ENCODE peak calls at places on chromosomes 3 and 15, in six cellular contexts. One of them, this sample, is unnamed.

GRCh38 chr3:162489853-162490252 is 993.2 kb downstream of the OTOL1 start:
- DNase-seq in sigmoid colon: no peak
- DNase-seq in A549: no peak
- DNase-seq in ovary: no peak
- DNase-seq in upper lobe of left lung: no peak
- DNase-seq in stomach: no peak
- DNase-seq in this sample: no peak

GRCh38 chr15:85124173-85124572 is 142.5 kb downstream of the PDE8A start:
- DNase-seq in upper lobe of left lung: no peak
- DNase-seq in stomach: no peak
- DNase-seq in sigmoid colon: no peak
- DNase-seq in A549: no peak
- DNase-seq in ovary: no peak
- DNase-seq in this sample: peak

GRCh38 chr3:57956119-57956832 is 51.9 kb upstream of the FLNB start:
- DNase-seq in upper lobe of left lung: no peak
- DNase-seq in ovary: no peak
- DNase-seq in stomach: no peak
- DNase-seq in A549: peak
- DNase-seq in sigmoid colon: no peak
- DNase-seq in this sample: no peak

GRCh38 chr3:10137178-10137577 is 4.4 kb upstream of the VHL start:
- DNase-seq in ovary: no peak
- DNase-seq in upper lobe of left lung: no peak
- DNase-seq in A549: no peak
- DNase-seq in stomach: no peak
- DNase-seq in sigmoid colon: no peak
- DNase-seq in this sample: no peak

GRCh38 chr3:189981668-189982067 is 139.0 kb downstream of the P3H2 start:
- DNase-seq in stomach: no peak
- DNase-seq in ovary: no peak
- DNase-seq in upper lobe of left lung: no peak
- DNase-seq in sigmoid colon: peak
- DNase-seq in A549: peak
- DNase-seq in this sample: no peak

GRCh38 chr3:119585867-119586570 is 6.7 kb downstream of the ADPRH start:
- DNase-seq in sigmoid colon: no peak
- DNase-seq in A549: no peak
- DNase-seq in ovary: no peak
- DNase-seq in stomach: no peak
- DNase-seq in upper lobe of left lung: no peak
- DNase-seq in this sample: no peak

GRCh38 chr3:196202516-196202970 is 8.7 kb downstream of the ZDHHC19 start:
- DNase-seq in upper lobe of left lung: peak
- DNase-seq in stomach: no peak
- DNase-seq in sigmoid colon: peak
- DNase-seq in ovary: peak
- DNase-seq in A549: no peak
- DNase-seq in this sample: no peak

GRCh38 chr3:36381311-36381956 is 1.1 kb downstream of the STAC start:
- DNase-seq in ovary: no peak
- DNase-seq in stomach: no peak
- DNase-seq in A549: no peak
- DNase-seq in upper lobe of left lung: no peak
- DNase-seq in sigmoid colon: no peak
- DNase-seq in this sample: peak

GRCh38 chr3:9153763-9154601 is 95.5 kb downstream of the SRGAP3 start:
- DNase-seq in A549: no peak
- DNase-seq in upper lobe of left lung: no peak
- DNase-seq in ovary: no peak
- DNase-seq in stomach: no peak
- DNase-seq in sigmoid colon: peak
- DNase-seq in this sample: no peak

GRCh38 chr3:184345678-184346144 is 8.3 kb downstream of the FAM131A start:
- DNase-seq in upper lobe of left lung: peak
- DNase-seq in sigmoid colon: no peak
- DNase-seq in ovary: no peak
- DNase-seq in stomach: peak
- DNase-seq in A549: peak
- DNase-seq in this sample: no peak

GRCh38 chr15:72231847-72232461 is 964 bp upstream of the PKM start:
- DNase-seq in A549: peak
- DNase-seq in sigmoid colon: no peak
- DNase-seq in stomach: peak
- DNase-seq in ovary: no peak
- DNase-seq in upper lobe of left lung: peak
- DNase-seq in this sample: no peak

GRCh38 chr3:71912839-71913495 is 128.0 kb upstream of the PROK2 start:
- DNase-seq in upper lobe of left lung: no peak
- DNase-seq in stomach: no peak
- DNase-seq in sigmoid colon: no peak
- DNase-seq in A549: no peak
- DNase-seq in ovary: no peak
- DNase-seq in this sample: no peak
- TF ChIP-seq EP300 in upper lobe of left lung: no peak
- TF ChIP-seq EP300 in stomach: no peak
- TF ChIP-seq EP300 in sigmoid colon: no peak
- TF ChIP-seq EP300 in A549: no peak
- TF ChIP-seq EP300 in ovary: no peak
- TF ChIP-seq EP300 in this sample: no peak

GRCh38 chr3:129429597-129429996 is 1.2 kb upstream of the EFCAB12 start:
- DNase-seq in stomach: no peak
- DNase-seq in sigmoid colon: no peak
- DNase-seq in ovary: no peak
- DNase-seq in A549: no peak
- DNase-seq in upper lobe of left lung: no peak
- DNase-seq in this sample: no peak

GRCh38 chr3:129433565-129433964 is 5.1 kb upstream of the EFCAB12 start:
- DNase-seq in sigmoid colon: no peak
- DNase-seq in upper lobe of left lung: no peak
- DNase-seq in A549: no peak
- DNase-seq in ovary: no peak
- DNase-seq in stomach: no peak
- DNase-seq in this sample: no peak

GRCh38 chr3:129434140-129434539 is 5.6 kb downstream of the MBD4 start:
- DNase-seq in stomach: no peak
- DNase-seq in upper lobe of left lung: no peak
- DNase-seq in A549: no peak
- DNase-seq in ovary: no peak
- DNase-seq in sigmoid colon: no peak
- DNase-seq in this sample: no peak

GRCh38 chr3:129432671-129433070 is 4.2 kb upstream of the EFCAB12 start:
- DNase-seq in upper lobe of left lung: no peak
- DNase-seq in stomach: no peak
- DNase-seq in A549: no peak
- DNase-seq in sigmoid colon: no peak
- DNase-seq in ovary: no peak
- DNase-seq in this sample: no peak

GRCh38 chr3:129432036-129432435 is 3.6 kb upstream of the EFCAB12 start:
- DNase-seq in upper lobe of left lung: no peak
- DNase-seq in ovary: no peak
- DNase-seq in A549: no peak
- DNase-seq in sigmoid colon: no peak
- DNase-seq in stomach: no peak
- DNase-seq in this sample: no peak
- H3K27ac ChIP-seq in upper lobe of left lung: no peak
- H3K27ac ChIP-seq in ovary: no peak
- H3K27ac ChIP-seq in A549: no peak
- H3K27ac ChIP-seq in sigmoid colon: no peak
- H3K27ac ChIP-seq in stomach: no peak
- H3K27ac ChIP-seq in this sample: no peak

GRCh38 chr15:101127503-101128076 is 124.3 kb downstream of the CHSY1 start:
- DNase-seq in upper lobe of left lung: peak
- DNase-seq in ovary: peak
- DNase-seq in stomach: peak
- DNase-seq in A549: no peak
- DNase-seq in sigmoid colon: peak
- DNase-seq in this sample: no peak

GRCh38 chr15:101128191-101128590 is 123.7 kb downstream of the CHSY1 start:
- DNase-seq in ovary: no peak
- DNase-seq in sigmoid colon: no peak
- DNase-seq in stomach: no peak
- DNase-seq in A549: no peak
- DNase-seq in upper lobe of left lung: no peak
- DNase-seq in this sample: no peak

GRCh38 chr15:101124731-101125558 is 126.9 kb downstream of the CHSY1 start:
- DNase-seq in stomach: no peak
- DNase-seq in sigmoid colon: no peak
- DNase-seq in A549: no peak
- DNase-seq in upper lobe of left lung: no peak
- DNase-seq in ovary: no peak
- DNase-seq in this sample: no peak

GRCh38 chr15:101128696-101129095 is 123.2 kb downstream of the CHSY1 start:
- DNase-seq in stomach: no peak
- DNase-seq in sigmoid colon: no peak
- DNase-seq in ovary: no peak
- DNase-seq in upper lobe of left lung: no peak
- DNase-seq in A549: no peak
- DNase-seq in this sample: no peak

DNA sequence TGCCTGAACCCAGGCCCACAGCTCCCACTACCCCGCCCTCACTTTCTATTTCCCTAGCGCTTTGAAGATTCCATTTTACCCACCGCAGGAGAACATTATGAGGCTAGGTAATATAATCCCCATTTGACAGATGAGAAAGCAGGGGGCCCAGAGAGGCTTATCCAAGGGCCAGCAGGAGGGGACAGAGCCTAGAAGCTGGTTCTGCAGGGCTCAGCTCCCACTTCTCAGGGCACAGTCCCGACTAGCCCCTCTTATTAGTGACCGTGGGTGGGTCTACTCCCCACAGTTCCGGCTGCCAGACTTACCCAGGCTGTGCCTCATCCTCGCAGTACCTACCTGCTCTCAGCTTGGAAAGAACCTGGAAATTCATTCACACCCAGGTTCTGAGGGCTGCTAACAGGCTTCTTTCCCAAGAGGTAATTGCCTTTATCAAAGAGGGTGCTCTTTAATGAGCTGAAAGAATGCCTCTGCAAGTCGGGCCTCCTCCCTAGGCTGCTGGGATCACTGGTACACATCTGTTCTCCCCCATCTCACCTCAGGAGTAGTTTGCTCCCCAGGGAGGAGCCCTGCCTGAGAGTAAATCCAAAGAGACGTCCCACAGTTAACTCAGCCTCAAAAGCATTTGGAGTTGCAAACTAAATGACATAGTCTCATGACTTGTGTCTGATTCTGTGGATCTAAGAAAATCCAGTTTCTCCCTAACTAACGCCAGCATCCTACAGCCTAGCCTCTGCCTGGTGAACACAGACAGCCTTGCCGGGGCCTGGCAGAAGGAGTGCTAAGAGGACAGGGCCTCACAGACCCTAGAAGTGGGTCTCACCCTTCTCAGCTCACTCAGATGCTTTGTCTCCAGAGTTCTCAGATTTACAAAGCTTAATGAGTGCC is 125.0 kb downstream of the CHSY1 start:
- DNase-seq in ovary: no peak
- DNase-seq in stomach: no peak
- DNase-seq in sigmoid colon: no peak
- DNase-seq in A549: no peak
- DNase-seq in upper lobe of left lung: no peak
- DNase-seq in this sample: no peak
- TF ChIP-seq EP300 in ovary: no peak
- TF ChIP-seq EP300 in stomach: no peak
- TF ChIP-seq EP300 in sigmoid colon: no peak
- TF ChIP-seq EP300 in A549: no peak
- TF ChIP-seq EP300 in upper lobe of left lung: no peak
- TF ChIP-seq EP300 in this sample: no peak

DNA sequence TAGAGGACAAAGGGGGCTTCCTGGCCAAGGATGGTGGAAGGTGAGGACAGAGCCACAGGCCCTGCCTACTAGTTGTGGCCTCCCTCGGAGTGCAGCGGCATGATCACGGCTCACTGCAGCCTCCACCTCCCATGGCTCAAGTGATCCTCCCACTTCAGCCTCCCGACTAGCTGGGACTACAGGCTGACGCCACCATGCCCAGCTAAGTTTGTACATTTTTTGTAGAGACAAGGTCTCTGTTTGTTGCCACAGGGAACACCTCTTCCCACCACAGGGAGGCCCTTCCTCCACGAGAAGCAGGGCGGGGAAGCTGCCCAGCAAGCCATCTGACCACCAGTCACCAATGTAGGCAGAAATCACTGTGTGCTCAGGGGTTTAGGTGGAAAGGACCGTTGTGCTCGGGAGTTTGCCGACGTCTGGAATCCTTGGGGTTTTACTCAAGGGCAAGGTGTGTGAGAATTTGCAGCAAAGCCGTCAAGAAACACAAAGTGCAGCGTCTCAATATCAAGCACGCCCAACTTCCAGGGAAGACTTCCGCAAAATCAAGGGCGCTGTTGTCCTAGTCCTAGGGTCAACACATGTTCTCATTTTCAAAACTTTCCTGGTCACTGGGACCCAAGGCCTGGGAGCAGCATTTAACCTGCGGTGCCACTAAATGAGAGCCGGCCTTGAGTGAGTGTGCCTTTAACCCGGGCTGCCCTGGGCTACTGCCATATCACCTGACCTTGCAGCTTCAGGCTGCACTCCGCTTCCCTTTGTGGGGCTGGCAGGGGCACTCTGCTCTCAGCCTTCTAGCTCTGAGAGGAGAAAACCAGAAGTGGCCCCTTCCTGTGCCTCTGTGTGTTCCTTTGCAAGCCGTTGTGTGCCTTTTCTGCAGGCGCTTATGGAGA is 65.7 kb downstream of the SLC12A8 start:
- DNase-seq in sigmoid colon: peak
- DNase-seq in upper lobe of left lung: no peak
- DNase-seq in stomach: no peak
- DNase-seq in A549: no peak
- DNase-seq in ovary: no peak
- DNase-seq in this sample: no peak
- H3K27ac ChIP-seq in sigmoid colon: peak
- H3K27ac ChIP-seq in upper lobe of left lung: peak
- H3K27ac ChIP-seq in stomach: peak
- H3K27ac ChIP-seq in A549: no peak
- H3K27ac ChIP-seq in ovary: no peak
- H3K27ac ChIP-seq in this sample: peak

DNA sequence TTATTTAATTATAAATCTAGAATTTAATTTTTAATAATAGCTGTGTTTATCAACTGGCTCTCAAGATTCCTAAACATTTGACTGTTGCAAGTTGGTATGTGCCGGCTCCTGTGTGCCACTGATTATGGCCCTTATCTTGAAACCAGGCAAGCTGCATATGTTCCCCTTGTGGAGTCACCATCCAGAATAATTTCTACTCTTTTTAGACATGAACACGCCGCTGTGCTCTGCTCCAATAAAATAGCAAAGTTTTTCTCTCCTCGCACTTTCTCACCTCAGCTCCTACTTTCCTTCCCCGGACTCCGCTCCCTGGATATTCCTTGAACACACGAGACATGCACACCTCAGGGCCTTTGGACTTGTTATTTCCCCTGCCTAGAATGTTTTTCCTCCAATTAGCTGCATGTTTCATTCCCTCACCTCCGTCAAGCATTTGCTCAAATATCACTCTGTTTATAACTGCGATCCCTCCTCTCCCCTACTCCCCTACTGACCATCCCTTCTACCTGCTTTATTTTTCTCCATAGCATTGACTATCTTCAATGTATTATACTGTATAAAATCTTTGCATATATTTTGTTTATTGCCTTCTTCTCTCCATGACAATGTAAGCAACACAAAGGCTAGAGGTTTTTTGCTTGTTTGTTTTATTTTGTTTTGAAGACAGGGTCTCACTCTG is 26.1 kb upstream of the ERICH6 start:
- DNase-seq in A549: no peak
- DNase-seq in ovary: no peak
- DNase-seq in upper lobe of left lung: no peak
- DNase-seq in stomach: no peak
- DNase-seq in sigmoid colon: no peak
- DNase-seq in this sample: no peak
- TF ChIP-seq EP300 in A549: no peak
- TF ChIP-seq EP300 in ovary: no peak
- TF ChIP-seq EP300 in upper lobe of left lung: no peak
- TF ChIP-seq EP300 in stomach: no peak
- TF ChIP-seq EP300 in sigmoid colon: no peak
- TF ChIP-seq EP300 in this sample: no peak

GRCh38 chr15:74428970-74429783 is 4.6 kb downstream of the SEMA7A start:
- DNase-seq in sigmoid colon: no peak
- DNase-seq in A549: no peak
- DNase-seq in stomach: no peak
- DNase-seq in upper lobe of left lung: no peak
- DNase-seq in ovary: no peak
- DNase-seq in this sample: no peak
- H3K27ac ChIP-seq in sigmoid colon: no peak
- H3K27ac ChIP-seq in A549: no peak
- H3K27ac ChIP-seq in stomach: no peak
- H3K27ac ChIP-seq in upper lobe of left lung: no peak
- H3K27ac ChIP-seq in ovary: no peak
- H3K27ac ChIP-seq in this sample: no peak

This sample was measured in esophagus muscularis mucosa.